ENCODE peak calls at places on chromosomes 3 and 15, in five cellular contexts. One of them, this sample, is unnamed.

GRCh38 chr3:102053375-102053989 is 204.2 kb downstream of the NFKBIZ start:
- DNase-seq in AG09319: peak; percentile 18
- DNase-seq in osteocyte: no peak
- DNase-seq in GM04504: peak; percentile 23
- DNase-seq in mammary epithelial cell: peak; percentile 92
- DNase-seq in this sample: no peak

GRCh38 chr3:158522737-158523136 is 48.3 kb upstream of the MLF1 start:
- DNase-seq in mammary epithelial cell: peak; percentile 51
- DNase-seq in osteocyte: no peak
- DNase-seq in AG09319: no peak
- DNase-seq in GM04504: peak; percentile 51
- DNase-seq in this sample: peak; percentile 49

GRCh38 chr15:70025413-70026296 is 72.1 kb downstream of the TLE3 start:
- DNase-seq in AG09319: no peak
- DNase-seq in mammary epithelial cell: no peak
- DNase-seq in GM04504: no peak
- DNase-seq in osteocyte: no peak
- DNase-seq in this sample: no peak

GRCh38 chr3:99562990-99563607 is 75.3 kb upstream of the COL8A1 start:
- DNase-seq in mammary epithelial cell: peak; percentile 22
- DNase-seq in osteocyte: no peak
- DNase-seq in GM04504: no peak
- DNase-seq in AG09319: no peak
- DNase-seq in this sample: no peak

GRCh38 chr15:44092221-44092620 is 102.8 kb downstream of the FRMD5 start:
- DNase-seq in GM04504: no peak
- DNase-seq in mammary epithelial cell: peak; percentile 73
- DNase-seq in AG09319: no peak
- DNase-seq in osteocyte: no peak
- DNase-seq in this sample: peak; percentile 47

GRCh38 chr3:151003024-151003771 is 30.7 kb upstream of the CLRN1 start:
- DNase-seq in mammary epithelial cell: peak; percentile 43
- DNase-seq in osteocyte: no peak
- DNase-seq in AG09319: no peak
- DNase-seq in GM04504: peak; percentile 10
- DNase-seq in this sample: no peak

GRCh38 chr3:105885261-105885660 is 16.4 kb upstream of the CBLB start:
- DNase-seq in osteocyte: no peak
- DNase-seq in mammary epithelial cell: no peak
- DNase-seq in AG09319: no peak
- DNase-seq in GM04504: no peak
- DNase-seq in this sample: no peak

GRCh38 chr3:38421679-38422336 is 31.9 kb upstream of the ACVR2B start:
- DNase-seq in GM04504: no peak
- DNase-seq in mammary epithelial cell: no peak
- DNase-seq in AG09319: no peak
- DNase-seq in osteocyte: no peak
- DNase-seq in this sample: no peak

GRCh38 chr3:141286856-141287255 is 55.2 kb downstream of the PXYLP1 start:
- DNase-seq in mammary epithelial cell: no peak
- DNase-seq in GM04504: no peak
- DNase-seq in osteocyte: peak; percentile 72
- DNase-seq in AG09319: no peak
- DNase-seq in this sample: no peak

GRCh38 chr15:70212963-70213315 is 115.2 kb upstream of the TLE3 start:
- DNase-seq in GM04504: no peak
- DNase-seq in AG09319: no peak
- DNase-seq in osteocyte: no peak
- DNase-seq in mammary epithelial cell: no peak
- DNase-seq in this sample: no peak

GRCh38 chr3:136631424-136631823 is 120.8 kb downstream of the STAG1 start:
- DNase-seq in mammary epithelial cell: no peak
- DNase-seq in GM04504: no peak
- DNase-seq in osteocyte: no peak
- DNase-seq in AG09319: no peak
- DNase-seq in this sample: no peak

GRCh38 chr3:6807967-6808588 is 52.8 kb upstream of the GRM7 start:
- DNase-seq in mammary epithelial cell: peak; percentile 94
- DNase-seq in GM04504: no peak
- DNase-seq in osteocyte: no peak
- DNase-seq in AG09319: no peak
- DNase-seq in this sample: no peak

GRCh38 chr3:100299031-100299430 is 35.5 kb upstream of the NIT2 start:
- DNase-seq in GM04504: no peak
- DNase-seq in AG09319: no peak
- DNase-seq in osteocyte: no peak
- DNase-seq in mammary epithelial cell: no peak
- DNase-seq in this sample: no peak

GRCh38 chr15:62601779-62602540 is 436.9 kb upstream of the C2CD4B start:
- DNase-seq in GM04504: no peak
- DNase-seq in AG09319: no peak
- DNase-seq in mammary epithelial cell: no peak
- DNase-seq in osteocyte: no peak
- DNase-seq in this sample: no peak

GRCh38 chr3:180564676-180565075 is 37.3 kb upstream of the TTC14 start:
- DNase-seq in osteocyte: no peak
- DNase-seq in mammary epithelial cell: no peak
- DNase-seq in GM04504: no peak
- DNase-seq in AG09319: no peak
- DNase-seq in this sample: no peak

GRCh38 chr3:76203578-76203977 is 418.2 kb upstream of the ZNF717 start:
- DNase-seq in GM04504: no peak
- DNase-seq in mammary epithelial cell: no peak
- DNase-seq in AG09319: no peak
- DNase-seq in osteocyte: no peak
- DNase-seq in this sample: no peak

GRCh38 chr3:187996609-187997008 is 157.3 kb upstream of the LPP start:
- DNase-seq in GM04504: no peak
- DNase-seq in AG09319: no peak
- DNase-seq in mammary epithelial cell: no peak
- DNase-seq in osteocyte: no peak
- DNase-seq in this sample: no peak

GRCh38 chr3:28067014-28067413 is 174.4 kb upstream of the CMC1 start:
- DNase-seq in AG09319: no peak
- DNase-seq in osteocyte: no peak
- DNase-seq in mammary epithelial cell: no peak
- DNase-seq in GM04504: no peak
- DNase-seq in this sample: no peak

GRCh38 chr3:147410518-147411234 is 1.5 kb downstream of the ZIC1 start:
- DNase-seq in mammary epithelial cell: no peak
- DNase-seq in AG09319: no peak
- DNase-seq in GM04504: peak; percentile 79
- DNase-seq in osteocyte: no peak
- DNase-seq in this sample: peak; percentile 64

GRCh38 chr3:41207355-41207754 is 8.1 kb downstream of the CTNNB1 start:
- DNase-seq in osteocyte: no peak
- DNase-seq in AG09319: no peak
- DNase-seq in GM04504: no peak
- DNase-seq in mammary epithelial cell: no peak
- DNase-seq in this sample: no peak

GRCh38 chr15:75578206-75578947 is 738 bp downstream of the PTPN9 start:
- DNase-seq in AG09319: no peak
- DNase-seq in osteocyte: peak; percentile 84
- DNase-seq in GM04504: no peak
- DNase-seq in mammary epithelial cell: peak; percentile 14
- DNase-seq in this sample: no peak

GRCh38 chr15:31235298-31236183 is 91.1 kb upstream of the KLF13 start:
- DNase-seq in mammary epithelial cell: no peak
- DNase-seq in AG09319: no peak
- DNase-seq in GM04504: no peak
- DNase-seq in osteocyte: no peak
- DNase-seq in this sample: no peak

GRCh38 chr3:54761661-54762060 is 166.2 kb downstream of the LRTM1 start:
- DNase-seq in AG09319: no peak
- DNase-seq in GM04504: no peak
- DNase-seq in osteocyte: no peak
- DNase-seq in mammary epithelial cell: no peak
- DNase-seq in this sample: no peak

GRCh38 chr3:101333883-101334282 is 13.5 kb upstream of the IMPG2 start:
- DNase-seq in GM04504: no peak
- DNase-seq in osteocyte: no peak
- DNase-seq in AG09319: no peak
- DNase-seq in mammary epithelial cell: no peak
- DNase-seq in this sample: no peak

GRCh38 chr3:24401811-24402185 is 92.9 kb downstream of the THRB start:
- DNase-seq in AG09319: no peak
- DNase-seq in GM04504: no peak
- DNase-seq in mammary epithelial cell: no peak
- DNase-seq in osteocyte: no peak
- DNase-seq in this sample: no peak

GRCh38 chr15:94119923-94120775 is 111.2 kb upstream of the MCTP2 start:
- DNase-seq in mammary epithelial cell: peak; percentile 75
- DNase-seq in osteocyte: no peak
- DNase-seq in GM04504: peak; percentile 80
- DNase-seq in AG09319: peak; percentile 78
- DNase-seq in this sample: peak; percentile 55

GRCh38 chr3:130014526-130014925 is 40.0 kb downstream of the TRH start:
- DNase-seq in GM04504: peak; percentile 7
- DNase-seq in osteocyte: no peak
- DNase-seq in AG09319: no peak
- DNase-seq in mammary epithelial cell: no peak
- DNase-seq in this sample: peak; percentile 61

GRCh38 chr3:140113983-140114923 is 179.3 kb downstream of the CLSTN2 start:
- DNase-seq in AG09319: no peak
- DNase-seq in mammary epithelial cell: no peak
- DNase-seq in osteocyte: no peak
- DNase-seq in GM04504: no peak
- DNase-seq in this sample: no peak

GRCh38 chr3:9349321-9350117 is 13.3 kb upstream of the THUMPD3 start:
- DNase-seq in osteocyte: no peak
- DNase-seq in mammary epithelial cell: peak; percentile 81
- DNase-seq in GM04504: peak; percentile 79
- DNase-seq in AG09319: peak; percentile 71
- DNase-seq in this sample: peak; percentile 71

GRCh38 chr15:85786778-85787114 is 8.0 kb downstream of the KLHL25 start:
- DNase-seq in GM04504: no peak
- DNase-seq in mammary epithelial cell: no peak
- DNase-seq in AG09319: no peak
- DNase-seq in osteocyte: no peak
- DNase-seq in this sample: no peak

GRCh38 chr3:107641572-107642307 is 119.0 kb downstream of the BBX start:
- DNase-seq in osteocyte: no peak
- DNase-seq in mammary epithelial cell: no peak
- DNase-seq in GM04504: peak; percentile 22
- DNase-seq in AG09319: peak; percentile 23
- DNase-seq in this sample: no peak